ENCODE peak calls at places on chromosome 2, in five cellular contexts. R is B cell, A is ELR, J is AML-193, E is endothelial cell. Q is an unnamed sample.

GRCh38 chr2:117760916-117761315 is 53.6 kb upstream of the DDX18 start:
- DNase-seq in R (no peak), A (no peak), J (no peak), E (no peak), Q (no peak)

GRCh38 chr2:104408266-104408665 is 445.6 kb upstream of the POU3F3 start:
- DNase-seq in R (no peak), A (no peak), J (no peak), E (no peak), Q (no peak)

GRCh38 chr2:183359867-183360266 is 235.6 kb downstream of the NUP35 start:
- DNase-seq in R (no peak), A (peak; percentile 31), J (no peak), E (no peak), Q (no peak)

GRCh38 chr2:187138240-187138639 is 289.3 kb upstream of the ZSWIM2 start:
- DNase-seq in R (no peak), A (peak; percentile 60), J (peak; percentile 1), E (peak; percentile 45), Q (no peak)

GRCh38 chr2:226721541-226721940 is 78.1 kb downstream of the IRS1 start:
- DNase-seq in R (no peak), A (no peak), J (no peak), E (no peak), Q (peak; percentile 64)

GRCh38 chr2:101969723-101970122 is 22.0 kb upstream of the IL1R2 start:
- DNase-seq in R (no peak), A (no peak), J (no peak), E (no peak), Q (no peak)

GRCh38 chr2:192645811-192646598 is 451.3 kb upstream of the TMEFF2 start:
- DNase-seq in R (no peak), A (peak; percentile 11), J (no peak), E (no peak), Q (no peak)

GRCh38 chr2:63060079-63060482 is 9.5 kb downstream of the OTX1 start:
- DNase-seq in R (no peak), A (peak; percentile 16), J (no peak), E (no peak), Q (no peak)

GRCh38 chr2:28216320-28216719 is 176.3 kb upstream of the FOSL2 start:
- DNase-seq in R (no peak), A (no peak), J (no peak), E (no peak), Q (no peak)